ENCODE peak calls at places on chromosomes 13 and 19, in seven cellular contexts. L, V, A, M, W, T and X are unnamed samples.
A peak's percentile ranks its signal among the peaks of the same experiment; 100 is the strongest.

GRCh38 chr13:64314286-64314685 is 2898.6 kb upstream of the PCDH20 start:
- DNase-seq in L (no peak), V (no peak), A (no peak), M (no peak), W (no peak), T (no peak), X (no peak)

GRCh38 chr13:99198630-99199029 is 2.0 kb upstream of the UBAC2 start:
- DNase-seq in L (no peak), V (no peak), A (no peak), M (no peak), W (no peak), T (no peak), X (no peak)

GRCh38 chr13:89380101-89380500 is 1708.9 kb downstream of the SLITRK5 start:
- DNase-seq in L (peak; percentile 64), V (peak; percentile 11), A (no peak), M (no peak), W (no peak), T (no peak), X (peak; percentile 34)

GRCh38 chr19:16210168-16210567 is 12.5 kb downstream of the AP1M1 start:
- DNase-seq in L (no peak), V (no peak), A (no peak), M (peak; percentile 22), W (no peak), T (no peak), X (no peak)

GRCh38 chr13:51419015-51419636 is 33.7 kb downstream of the INTS6 start:
- DNase-seq in L (no peak), V (no peak), A (no peak), M (no peak), W (no peak), T (no peak), X (no peak)

GRCh38 chr19:42095142-42095813 is 19.3 kb downstream of the ZNF574 start:
- DNase-seq in L (no peak), V (no peak), A (peak; percentile 76), M (no peak), W (no peak), T (no peak), X (no peak)

GRCh38 chr19:15469513-15470297 is 5.4 kb upstream of the RASAL3 start:
- DNase-seq in L (no peak), V (peak; percentile 24), A (peak; percentile 86), M (no peak), W (no peak), T (no peak), X (no peak)

GRCh38 chr13:98826156-98826555 is 73.7 kb upstream of the SLC15A1 start:
- DNase-seq in L (no peak), V (no peak), A (no peak), M (no peak), W (no peak), T (no peak), X (no peak)

GRCh38 chr13:20136781-20137703 is 23.8 kb downstream of the GJA3 start:
- DNase-seq in L (peak; percentile 67), V (peak; percentile 67), A (peak; percentile 88), M (peak; percentile 32), W (no peak), T (no peak), X (peak; percentile 59)

GRCh38 chr19:6464070-6464873 is at the start of gene CRB3:
- DNase-seq in L (peak; percentile 21), V (peak; percentile 97), A (peak; percentile 95), M (no peak), W (no peak), T (no peak), X (peak; percentile 96)

GRCh38 chr13:79435549-79435948 is 29.5 kb upstream of the RBM26 start:
- DNase-seq in L (peak; percentile 35), V (no peak), A (no peak), M (no peak), W (no peak), T (no peak), X (no peak)

GRCh38 chr13:109874444-109874920 is 88.1 kb upstream of the IRS2 start:
- DNase-seq in L (no peak), V (no peak), A (no peak), M (no peak), W (no peak), T (no peak), X (no peak)

GRCh38 chr19:18156841-18157464 is 4.0 kb downstream of the PIK3R2 start:
- DNase-seq in L (peak; percentile 77), V (peak; percentile 94), A (peak; percentile 86), M (peak; percentile 96), W (peak; percentile 55), T (peak; percentile 92), X (peak; percentile 95)

GRCh38 chr13:71730267-71730666 is 136.7 kb downstream of the DACH1 start:
- DNase-seq in L (no peak), V (no peak), A (no peak), M (no peak), W (no peak), T (no peak), X (no peak)

GRCh38 chr13:28494861-28495585 is at the start of gene FLT1:
- DNase-seq in L (no peak), V (no peak), A (peak; percentile 91), M (no peak), W (no peak), T (peak; percentile 26), X (peak; percentile 27)

GRCh38 chr19:52190679-52191293 is 934 bp downstream of the PPP2R1A start:
- DNase-seq in L (peak; percentile 51), V (peak; percentile 55), A (peak; percentile 48), M (peak; percentile 69), W (no peak), T (no peak), X (peak; percentile 29)

DNA sequence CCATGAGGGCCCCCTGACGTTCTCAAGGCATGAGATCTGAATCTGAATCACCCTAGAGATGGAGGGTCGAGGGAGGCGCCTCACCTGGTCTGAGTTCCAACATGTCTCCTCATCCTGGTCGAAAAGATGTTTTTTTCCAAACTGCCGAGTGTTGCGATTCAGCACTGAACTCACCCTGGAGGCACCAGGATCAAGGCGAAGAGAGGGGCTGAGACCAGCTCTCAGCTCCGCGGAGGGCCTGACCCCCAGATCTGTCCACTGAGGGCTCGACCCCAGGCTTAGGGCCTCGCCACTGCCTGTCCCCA is 555 bp downstream of the NR2C2AP start:
- DNase-seq in L (no peak), V (no peak), A (no peak), M (no peak), W (no peak), T (no peak), X (no peak)
- TF ChIP-seq EP300 in L (no peak), V (no peak), A (no peak), M (no peak), W (no peak), T (no peak), X (no peak)

DNA sequence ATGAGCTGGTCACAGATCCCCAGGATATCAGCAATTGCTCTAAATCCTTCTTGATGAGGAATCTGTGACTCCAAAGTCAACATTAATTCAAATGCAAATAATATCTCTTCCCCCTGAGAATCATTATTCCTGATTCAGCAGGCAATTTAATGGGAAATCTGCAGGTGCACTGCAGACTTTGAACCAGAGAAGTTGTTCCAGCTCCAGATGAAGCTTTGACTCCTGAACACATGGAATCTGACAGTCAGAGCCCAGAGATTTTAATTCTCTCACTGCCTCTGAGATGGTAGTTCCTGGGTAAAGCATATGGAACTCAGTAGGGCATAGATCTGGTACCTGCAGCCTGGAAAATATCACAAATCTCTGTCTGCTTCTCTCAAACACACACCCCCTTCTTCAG is 486.6 kb downstream of the FOXO1 start:
- DNase-seq in L (no peak), V (no peak), A (no peak), M (no peak), W (no peak), T (no peak), X (no peak)
- TF ChIP-seq EP300 in L (no peak), V (no peak), A (no peak), M (no peak), W (no peak), T (no peak), X (no peak)

GRCh38 chr19:49866933-49867782 is at the start of gene PNKP:
- DNase-seq in L (peak; percentile 96), V (peak; percentile 92), A (peak; percentile 97), M (peak; percentile 95), W (peak; percentile 88), T (peak; percentile 93), X (peak; percentile 89)
- TF ChIP-seq EP300 in L (no peak), V (no peak), A (no peak), M (no peak), W (peak; percentile 94), T (no peak), X (peak; percentile 3)

GRCh38 chr13:41061075-41061913 is at the start of gene WBP4:
- DNase-seq in L (peak; percentile 95), V (peak; percentile 95), A (peak; percentile 95), M (peak; percentile 97), W (peak; percentile 94), T (peak; percentile 96), X (peak; percentile 93)

GRCh38 chr13:41059896-41060722 is 1.2 kb upstream of the WBP4 start:
- DNase-seq in L (peak; percentile 91), V (peak; percentile 94), A (peak; percentile 94), M (peak; percentile 96), W (peak; percentile 79), T (peak; percentile 92), X (peak; percentile 87)

GRCh38 chr13:41059466-41059865 is 1.8 kb upstream of the WBP4 start:
- DNase-seq in L (no peak), V (no peak), A (no peak), M (no peak), W (no peak), T (no peak), X (no peak)

GRCh38 chr13:41061914-41062837 is 867 bp downstream of the WBP4 start:
- DNase-seq in L (no peak), V (no peak), A (no peak), M (no peak), W (peak; percentile 19), T (no peak), X (no peak)

GRCh38 chr13:41060723-41061074 is 610 bp upstream of the WBP4 start:
- DNase-seq in L (peak; percentile 83), V (peak; percentile 81), A (peak; percentile 95), M (peak; percentile 90), W (peak; percentile 83), T (peak; percentile 84), X (peak; percentile 84)
- TF ChIP-seq EP300 in L (no peak), V (no peak), A (no peak), M (no peak), W (no peak), T (no peak), X (no peak)